ENCODE peak calls at places on chromosomes 11 and 22, in six cellular contexts. C is psoas muscle, N is IMR-90, A is HL-60, E is suprapubic skin, W is H7. L is an unnamed sample.
A peak's percentile ranks its signal among the peaks of the same experiment; 100 is the strongest.

GRCh38 chr22:29117799-29118477 is 45.1 kb downstream of the KREMEN1 start:
- DNase-seq in C (no peak), N (peak; percentile 24), A (peak; percentile 70), E (no peak), W (no peak), L (no peak)

GRCh38 chr11:19241260-19242183 is 777 bp upstream of the E2F8 start:
- DNase-seq in C (peak; percentile 36), N (no peak), A (peak; percentile 62), E (peak; percentile 75), W (peak; percentile 96), L (peak; percentile 68)

GRCh38 chr22:27747396-27748256 is 53.9 kb downstream of the MN1 start:
- DNase-seq in C (no peak), N (no peak), A (no peak), E (peak; percentile 62), W (peak; percentile 58), L (no peak)

GRCh38 chr11:210122-210802 is 2.8 kb downstream of the RIC8A start:
- DNase-seq in C (no peak), N (peak; percentile 88), A (no peak), E (peak; percentile 56), W (no peak), L (no peak)

GRCh38 chr11:2099523-2100316 is 39.5 kb downstream of the IGF2 start:
- DNase-seq in C (peak; percentile 16), N (no peak), A (no peak), E (peak; percentile 69), W (peak; percentile 80), L (peak; percentile 61)

GRCh38 chr11:27171391-27171790 is 130.8 kb downstream of the BBOX1 start:
- DNase-seq in C (no peak), N (peak; percentile 20), A (no peak), E (no peak), W (no peak), L (no peak)

GRCh38 chr11:76770642-76771445 is 12.3 kb upstream of the TSKU start:
- DNase-seq in C (peak; percentile 74), N (peak; percentile 99), A (no peak), E (peak; percentile 82), W (peak; percentile 57), L (no peak)

GRCh38 chr11:2201542-2201941 is 29.9 kb upstream of the TH start:
- DNase-seq in C (no peak), N (no peak), A (no peak), E (peak; percentile 38), W (no peak), L (peak; percentile 5)

GRCh38 chr11:78213526-78214330 is 25.0 kb downstream of the USP35 start:
- DNase-seq in C (no peak), N (no peak), A (no peak), E (peak; percentile 39), W (peak; percentile 42), L (no peak)

GRCh38 chr11:87223816-87224215 is 186.1 kb downstream of the TMEM135 start:
- DNase-seq in C (no peak), N (peak; percentile 8), A (no peak), E (no peak), W (no peak), L (no peak)

GRCh38 chr11:44926036-44926435 is 24.6 kb downstream of the TP53I11 start:
- DNase-seq in C (no peak), N (no peak), A (no peak), E (no peak), W (no peak), L (no peak)

GRCh38 chr11:122743949-122744876 is 88.7 kb downstream of the UBASH3B start:
- DNase-seq in C (no peak), N (no peak), A (peak; percentile 93), E (no peak), W (no peak), L (no peak)

GRCh38 chr11:108483163-108483562 is 15.0 kb downstream of the POGLUT3 start:
- DNase-seq in C (no peak), N (peak; percentile 62), A (no peak), E (no peak), W (no peak), L (no peak)

GRCh38 chr11:614091-614582 is 1.6 kb downstream of the IRF7 start:
- DNase-seq in C (no peak), N (no peak), A (no peak), E (peak; percentile 77), W (no peak), L (no peak)

GRCh38 chr22:38755155-38755910 is 465 bp downstream of the SUN2 start:
- DNase-seq in C (peak; percentile 98), N (peak; percentile 48), A (peak; percentile 51), E (peak; percentile 96), W (peak; percentile 93), L (peak; percentile 97)

DNA sequence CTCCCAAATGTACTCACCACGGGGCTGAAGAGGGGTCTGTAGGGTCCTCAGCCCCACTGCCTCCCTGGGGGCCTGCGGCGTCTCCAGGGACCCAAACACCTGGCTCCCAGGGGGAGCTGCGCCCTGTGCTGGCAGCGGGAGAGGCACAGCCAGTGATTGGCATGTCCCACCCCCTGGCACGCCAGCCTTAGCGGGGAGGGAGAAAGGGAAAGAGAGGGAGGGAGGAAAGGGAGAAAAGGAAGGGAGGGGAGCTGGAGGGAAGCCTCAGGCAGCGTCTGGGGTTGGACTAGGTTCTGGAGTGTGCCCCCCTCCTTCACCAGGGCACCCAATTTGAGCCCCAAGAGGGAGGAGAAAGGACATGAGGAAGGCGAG is at the start of gene CHRM1:
- DNase-seq in C (no peak), N (no peak), A (no peak), E (no peak), W (no peak), L (no peak)
- H3K27me3 ChIP-seq in C (peaks cover 22% of the 10 kb centered on the region), N (peaks cover 82% of the 10 kb centered on the region), A (peaks cover 58% of the 10 kb centered on the region), E (peaks cover 57% of the 10 kb centered on the region), W (peaks cover 39% of the 10 kb centered on the region), L (peaks cover 18% of the 10 kb centered on the region)

GRCh38 chr22:22031571-22031970 is 49.0 kb upstream of the TOP3B start:
- DNase-seq in C (no peak), N (no peak), A (no peak), E (no peak), W (no peak), L (no peak)
- H3K27me3 ChIP-seq in C (no peaks in the 10 kb centered on the region), N (no peaks in the 10 kb centered on the region), A (no peaks in the 10 kb centered on the region), E (peaks cover 3% of the 10 kb centered on the region), W (peaks cover 77% of the 10 kb centered on the region), L (no peaks in the 10 kb centered on the region)

GRCh38 chr11:69005183-69005630 is 7.8 kb downstream of the MRGPRF start:
- DNase-seq in C (no peak), N (no peak), A (no peak), E (no peak), W (peak; percentile 47), L (no peak)

GRCh38 chr11:69004411-69005182 is 8.4 kb downstream of the MRGPRF start:
- DNase-seq in C (no peak), N (no peak), A (no peak), E (peak; percentile 56), W (peak; percentile 41), L (no peak)

GRCh38 chr11:69003866-69004311 is 9.2 kb downstream of the MRGPRF start:
- DNase-seq in C (no peak), N (no peak), A (no peak), E (peak; percentile 50), W (peak; percentile 42), L (no peak)

GRCh38 chr11:69006816-69007215 is 6.2 kb downstream of the MRGPRF start:
- DNase-seq in C (no peak), N (no peak), A (no peak), E (peak; percentile 8), W (no peak), L (no peak)

GRCh38 chr11:69005631-69006368 is 7.2 kb downstream of the MRGPRF start:
- DNase-seq in C (no peak), N (no peak), A (no peak), E (no peak), W (peak; percentile 52), L (no peak)
- H3K27me3 ChIP-seq in C (peaks cover 16% of the 10 kb centered on the region), N (no peaks in the 10 kb centered on the region), A (no peaks in the 10 kb centered on the region), E (peaks cover 6% of the 10 kb centered on the region), W (no peaks in the 10 kb centered on the region), L (no peaks in the 10 kb centered on the region)

GRCh38 chr11:13963169-13963948 is 836 bp downstream of the SPON1 start:
- DNase-seq in C (peak; percentile 25), N (peak; percentile 17), A (no peak), E (no peak), W (peak; percentile 76), L (peak; percentile 65)

GRCh38 chr11:13963949-13964770 is 1.6 kb downstream of the SPON1 start:
- DNase-seq in C (no peak), N (no peak), A (no peak), E (no peak), W (peak; percentile 79), L (peak; percentile 29)

GRCh38 chr11:13966486-13966885 is 4.0 kb downstream of the SPON1 start:
- DNase-seq in C (no peak), N (no peak), A (no peak), E (no peak), W (no peak), L (no peak)

GRCh38 chr11:13965337-13965736 is 2.8 kb downstream of the SPON1 start:
- DNase-seq in C (no peak), N (no peak), A (no peak), E (no peak), W (peak; percentile 42), L (no peak)

GRCh38 chr11:13964771-13965074 is 2.2 kb downstream of the SPON1 start:
- DNase-seq in C (no peak), N (no peak), A (no peak), E (no peak), W (no peak), L (no peak)
- H3K27me3 ChIP-seq in C (peaks cover 15% of the 10 kb centered on the region), N (peaks cover 80% of the 10 kb centered on the region), A (peaks cover 54% of the 10 kb centered on the region), E (peaks cover 60% of the 10 kb centered on the region), W (peaks cover 68% of the 10 kb centered on the region), L (peaks cover 88% of the 10 kb centered on the region)

GRCh38 chr22:40218152-40218551 is 40.4 kb downstream of the TNRC6B start:
- DNase-seq in C (no peak), N (no peak), A (no peak), E (no peak), W (no peak), L (no peak)
- H3K27me3 ChIP-seq in C (no peaks in the 10 kb centered on the region), N (no peaks in the 10 kb centered on the region), A (no peaks in the 10 kb centered on the region), E (no peaks in the 10 kb centered on the region), W (no peaks in the 10 kb centered on the region), L (no peaks in the 10 kb centered on the region)

DNA sequence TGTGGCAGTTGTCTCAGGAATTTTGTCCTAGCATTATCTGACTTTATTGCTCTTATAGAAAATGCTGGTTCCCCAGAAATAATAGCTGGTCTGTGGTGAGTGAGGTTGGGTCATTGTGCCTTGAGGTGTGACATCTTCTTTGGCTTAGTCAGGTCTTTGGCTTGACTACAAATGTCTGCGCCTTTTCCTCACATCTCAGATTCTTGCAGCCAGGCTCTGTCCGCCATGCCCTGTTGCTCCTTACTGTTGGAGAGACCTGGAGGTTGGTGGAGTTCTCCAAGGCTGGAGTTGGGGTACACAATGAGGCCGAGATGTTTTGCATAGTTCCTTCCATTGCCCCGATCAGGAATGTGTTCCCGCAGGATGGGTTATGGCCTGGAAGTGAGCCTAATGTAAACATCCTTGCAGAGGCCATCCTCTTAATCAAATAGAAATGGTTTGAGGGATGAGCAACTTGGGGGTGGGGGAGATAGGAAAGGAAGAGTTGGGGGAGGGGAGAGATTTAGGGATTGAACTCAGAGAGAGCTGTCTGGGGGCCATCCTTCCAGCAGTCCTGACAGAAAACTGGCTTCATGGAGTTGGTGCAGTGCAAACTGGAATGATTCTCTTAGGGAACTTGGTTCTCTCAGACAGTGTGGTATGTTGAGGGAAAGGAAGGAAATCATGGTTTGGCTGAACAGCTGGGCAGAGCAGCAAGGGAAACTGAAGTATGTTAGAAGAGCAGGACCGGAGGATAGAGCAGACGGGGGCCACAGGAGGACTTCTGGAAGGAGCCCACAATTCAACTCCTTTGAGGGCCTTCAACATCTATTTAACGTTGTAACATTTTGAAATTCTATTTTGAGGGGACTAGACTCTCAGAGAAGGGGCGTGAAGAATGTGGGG is 49.9 kb downstream of the ZBTB16 start:
- DNase-seq in C (no peak), N (no peak), A (peak; percentile 40), E (no peak), W (no peak), L (no peak)
- H3K27me3 ChIP-seq in C (no peaks in the 10 kb centered on the region), N (peaks cover 8% of the 10 kb centered on the region), A (no peaks in the 10 kb centered on the region), E (no peaks in the 10 kb centered on the region), W (no peaks in the 10 kb centered on the region), L (no peaks in the 10 kb centered on the region)

GRCh38 chr11:43580735-43581369 is 99.7 kb upstream of the HSD17B12 start:
- DNase-seq in C (no peak), N (peak; percentile 24), A (no peak), E (no peak), W (peak; percentile 81), L (no peak)
- H3K27me3 ChIP-seq in C (peaks cover 40% of the 10 kb centered on the region), N (peaks cover 78% of the 10 kb centered on the region), A (peaks cover 77% of the 10 kb centered on the region), E (peaks cover 94% of the 10 kb centered on the region), W (peaks cover 95% of the 10 kb centered on the region), L (peaks cover 63% of the 10 kb centered on the region)

L was measured in heart left ventricle.